ENCODE peak calls at places on chromosome 19, in six cellular contexts. L, R, V, F, U and M are unnamed samples.

GRCh38 chr19:41776700-41777099 is 19.7 kb upstream of the CEACAM3 start:
- DNase-seq in L (no peak), R (no peak), V (no peak), F (no peak), U (no peak), M (peak; percentile 72)

GRCh38 chr19:56566904-56567273 is 379 bp upstream of the ZNF470 start:
- DNase-seq in L (no peak), R (peak; percentile 39), V (peak; percentile 56), F (no peak), U (peak; percentile 67), M (no peak)

GRCh38 chr19:50344661-50345318 is 15.6 kb upstream of the KCNC3 start:
- DNase-seq in L (no peak), R (no peak), V (no peak), F (no peak), U (no peak), M (no peak)

GRCh38 chr19:48817585-48818124 is 6.8 kb upstream of the BCAT2 start:
- DNase-seq in L (no peak), R (no peak), V (no peak), F (no peak), U (no peak), M (no peak)

GRCh38 chr19:55452381-55453325 is 8.8 kb downstream of the ISOC2 start:
- DNase-seq in L (peak; percentile 27), R (peak; percentile 72), V (peak; percentile 76), F (peak; percentile 94), U (peak; percentile 63), M (no peak)

GRCh38 chr19:33558846-33559245 is 37.3 kb upstream of the PEPD start:
- DNase-seq in L (no peak), R (no peak), V (no peak), F (no peak), U (no peak), M (no peak)

GRCh38 chr19:57465680-57466381 is 8.9 kb upstream of the VN1R1 start:
- DNase-seq in L (no peak), R (no peak), V (no peak), F (peak; percentile 32), U (no peak), M (no peak)

GRCh38 chr19:54029930-54030490 is 33.7 kb downstream of the VSTM1 start:
- DNase-seq in L (no peak), R (peak; percentile 20), V (peak; percentile 25), F (peak; percentile 81), U (peak; percentile 62), M (no peak)

GRCh38 chr19:1067341-1068103 is 555 bp downstream of the ARHGAP45 start:
- DNase-seq in L (no peak), R (no peak), V (peak; percentile 20), F (no peak), U (no peak), M (no peak)

GRCh38 chr19:10289167-10289835 is 451 bp upstream of the ICAM5 start:
- DNase-seq in L (no peak), R (no peak), V (peak; percentile 40), F (peak; percentile 73), U (peak; percentile 41), M (no peak)

GRCh38 chr19:6260912-6261636 is 18.7 kb downstream of the MLLT1 start:
- DNase-seq in L (no peak), R (peak; percentile 21), V (no peak), F (peak; percentile 59), U (no peak), M (no peak)

GRCh38 chr19:4584670-4585460 is 25.4 kb upstream of the SEMA6B start:
- DNase-seq in L (no peak), R (no peak), V (no peak), F (peak; percentile 91), U (no peak), M (no peak)

GRCh38 chr19:48630289-48631036 is 6.7 kb downstream of the DBP start:
- DNase-seq in L (no peak), R (peak; percentile 74), V (peak; percentile 68), F (peak; percentile 80), U (peak; percentile 69), M (no peak)

GRCh38 chr19:57389730-57390598 is at the start of gene ZNF548:
- DNase-seq in L (peak; percentile 99), R (peak; percentile 96), V (peak; percentile 97), F (peak; percentile 99), U (peak; percentile 93), M (peak; percentile 81)

GRCh38 chr19:42325896-42326771 is 699 bp downstream of the MEGF8 start:
- DNase-seq in L (no peak), R (no peak), V (peak; percentile 41), F (no peak), U (peak; percentile 29), M (no peak)

GRCh38 chr19:28333909-28334308 is 879.0 kb downstream of the UQCRFS1 start:
- DNase-seq in L (no peak), R (no peak), V (no peak), F (no peak), U (no peak), M (no peak)

DNA sequence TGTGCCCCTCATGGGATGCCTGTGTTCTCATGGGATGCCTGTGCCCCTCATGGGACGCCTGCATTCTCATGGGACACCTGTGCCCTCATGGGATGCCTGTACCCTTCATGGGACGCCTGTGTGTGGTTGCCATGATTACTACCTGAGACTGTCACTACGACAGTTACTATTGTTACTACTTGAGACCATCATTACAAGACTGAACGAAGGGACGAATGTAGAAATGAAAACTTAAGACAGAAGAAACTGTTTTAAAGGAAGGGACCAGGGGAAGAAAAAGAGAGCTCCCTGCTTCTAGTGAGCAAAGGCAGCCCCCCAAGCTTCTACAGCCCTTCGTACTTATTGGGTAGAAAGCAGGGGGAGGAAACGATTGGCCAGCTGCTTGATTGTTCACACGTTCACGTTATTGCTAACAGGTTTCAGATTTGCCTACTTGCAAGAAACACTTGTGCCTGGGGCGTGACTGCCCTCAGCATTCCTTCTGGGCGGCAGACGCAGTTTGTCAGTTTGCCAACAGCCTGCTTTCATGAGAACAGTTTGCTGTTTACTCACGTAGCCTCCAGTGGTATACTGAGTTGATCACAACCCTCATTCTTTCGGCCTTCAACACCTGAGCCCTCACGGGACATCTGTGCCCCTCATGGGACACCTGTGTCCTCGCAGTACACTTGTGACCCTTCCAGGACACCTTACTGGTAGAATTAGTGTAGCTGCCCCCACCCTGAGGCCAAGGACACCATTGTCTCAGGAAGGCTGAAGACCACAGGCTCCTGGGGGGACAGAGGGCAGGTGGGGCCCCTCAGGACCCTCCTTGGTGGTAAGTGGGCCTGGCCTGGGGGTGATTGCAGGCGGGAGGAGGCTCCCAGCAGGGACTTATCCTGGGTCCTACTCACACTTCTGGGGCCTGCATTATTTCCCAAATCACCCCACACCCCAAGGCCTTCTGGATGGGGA is 2.5 kb upstream of the S1PR4 start:
- DNase-seq in L (no peak), R (no peak), V (no peak), F (no peak), U (peak; percentile 89), M (peak; percentile 94)
- H3K27ac ChIP-seq in L (no peak overlapping the region), R (no peak overlapping the region), V (no peak overlapping the region), F (no peak overlapping the region), U (peak overlapping the region; percentile 57), M (peak overlapping the region; percentile 97)

DNA sequence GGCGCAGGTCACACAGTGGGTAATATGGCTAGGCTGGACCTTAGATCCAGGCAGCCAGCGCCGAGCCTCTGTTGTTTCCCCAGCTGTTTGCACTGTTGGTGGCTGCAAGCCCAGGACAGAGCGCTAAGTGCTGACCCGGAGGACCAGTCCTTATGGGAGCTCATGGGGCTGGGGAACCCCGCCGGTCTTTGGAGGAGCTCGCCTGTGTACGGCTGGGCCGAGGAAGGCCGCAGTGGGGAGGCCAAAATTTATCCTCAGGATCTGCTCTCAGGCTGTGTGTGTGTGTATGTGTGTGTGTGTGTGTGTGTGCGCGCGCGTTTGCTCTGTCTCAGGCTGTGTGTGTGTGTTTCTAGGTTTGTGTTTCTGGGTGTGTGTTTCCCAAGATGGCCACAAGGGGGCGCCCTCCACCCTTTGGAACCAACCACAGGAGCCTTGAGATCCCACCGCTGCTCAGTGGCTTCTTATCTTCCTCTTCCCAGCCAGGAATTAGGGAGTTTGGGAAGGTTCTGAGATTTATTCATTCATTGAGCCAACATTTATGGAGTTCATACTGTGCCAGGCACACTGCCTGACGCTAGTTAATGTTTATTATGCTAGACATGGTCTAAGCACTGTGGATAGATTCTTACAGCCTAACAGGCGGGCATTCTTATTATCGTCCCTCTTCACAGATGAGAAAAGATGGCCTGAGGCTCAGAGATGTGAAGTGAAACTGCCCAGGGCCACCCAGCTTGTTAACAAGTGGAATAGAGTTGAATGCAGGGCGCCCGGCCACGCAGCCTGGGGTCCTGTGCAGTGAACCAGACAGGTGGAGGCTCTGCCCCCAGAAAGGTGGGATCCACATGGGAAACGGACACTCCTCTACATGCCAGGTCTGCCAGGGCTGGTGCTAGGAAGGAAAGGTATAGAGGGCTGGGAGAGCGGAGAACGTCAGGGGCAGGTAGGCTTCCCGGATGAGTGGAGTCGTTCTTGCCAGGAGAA is 13.0 kb downstream of the PGLYRP1 start:
- DNase-seq in L (no peak), R (peak; percentile 57), V (peak; percentile 67), F (peak; percentile 79), U (peak; percentile 74), M (no peak)
- H3K27ac ChIP-seq in L (no peak overlapping the region), R (no peak overlapping the region), V (no peak overlapping the region), F (no peak overlapping the region), U (no peak overlapping the region), M (no peak overlapping the region)

DNA sequence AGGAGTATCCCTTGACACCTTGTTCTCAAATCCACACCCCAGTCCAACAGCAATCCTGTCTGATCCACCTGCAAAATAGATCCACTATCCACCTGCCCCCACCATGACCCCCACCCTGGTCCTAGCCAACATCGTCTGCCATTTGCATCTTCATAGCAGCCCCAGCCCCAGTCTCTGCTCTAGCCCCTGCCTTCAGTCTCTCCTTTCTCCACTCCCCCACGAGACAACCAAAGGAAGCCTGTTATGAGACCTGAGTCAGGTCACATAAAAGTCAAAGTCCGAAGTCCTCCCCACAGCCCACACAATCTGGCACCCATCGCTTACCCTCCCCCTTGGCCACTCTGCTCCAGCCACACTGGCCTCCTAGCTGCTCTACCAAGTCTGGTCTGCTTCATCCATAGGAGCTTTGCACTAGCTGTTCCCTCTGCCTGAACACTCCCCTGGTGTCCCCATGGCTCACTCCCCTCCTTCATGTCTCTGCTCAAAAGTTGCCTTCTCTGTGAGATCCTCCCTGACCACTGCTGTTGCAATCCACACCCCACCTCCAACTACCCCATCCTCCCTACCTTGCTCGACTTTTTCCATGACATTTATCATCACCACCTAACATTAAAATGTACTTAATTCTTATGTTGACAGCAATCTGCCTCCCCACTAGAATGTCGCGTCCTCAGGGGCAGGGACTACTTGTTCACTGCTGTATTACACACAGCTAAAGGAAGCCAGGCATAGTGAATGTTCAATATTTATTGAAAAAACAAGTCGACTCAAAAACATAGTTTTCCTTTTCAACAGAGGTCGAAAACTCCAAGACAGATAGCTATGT is 1.2 kb upstream of the PLEKHG2 start:
- DNase-seq in L (no peak), R (peak; percentile 73), V (peak; percentile 63), F (no peak), U (peak; percentile 84), M (no peak)
- H3K27ac ChIP-seq in L (peak overlapping the region; percentile 96), R (peak overlapping the region; percentile 100), V (peak overlapping the region; percentile 96), F (no peak overlapping the region), U (peak overlapping the region; percentile 100), M (peak overlapping the region; percentile 100)

GRCh38 chr19:39146091-39146490 is 20.5 kb downstream of the PAK4 start:
- DNase-seq in L (no peak), R (no peak), V (no peak), F (no peak), U (no peak), M (no peak)

GRCh38 chr19:39146686-39147450 is 21.3 kb downstream of the PAK4 start:
- DNase-seq in L (no peak), R (no peak), V (no peak), F (no peak), U (no peak), M (no peak)

GRCh38 chr19:39142655-39143054 is 17.1 kb downstream of the PAK4 start:
- DNase-seq in L (no peak), R (no peak), V (no peak), F (no peak), U (no peak), M (no peak)

GRCh38 chr19:39145180-39145953 is 19.8 kb downstream of the PAK4 start:
- DNase-seq in L (no peak), R (peak; percentile 50), V (no peak), F (no peak), U (peak; percentile 61), M (no peak)

GRCh38 chr19:39144487-39145071 is 19.0 kb downstream of the PAK4 start:
- DNase-seq in L (no peak), R (peak; percentile 44), V (no peak), F (peak; percentile 62), U (peak; percentile 59), M (no peak)
- H3K27ac ChIP-seq in L (no peak overlapping the region), R (peak overlapping the region; percentile 71), V (no peak overlapping the region), F (peak overlapping the region; percentile 52), U (peak overlapping the region; percentile 62), M (no peak overlapping the region)